ENCODE peak calls at places on chromosomes 6 and 20, in nine cellular contexts. K is tibial artery, U is cardiac muscle cell, M is esophagus squamous epithelium, E is RWPE1, V is neuronal stem cell, L is prostate gland, I is thyroid gland, J is iPS DF 6.9. D is an unnamed sample.

GRCh38 chr6:7720346-7720745 is 5.6 kb upstream of the BMP6 start:
- DNase-seq in K (no peak), U (no peak), M (no peak), E (no peak), V (no peak), L (no peak), I (no peak), J (no peak), D (no peak)

GRCh38 chr6:109236140-109237081 is 141.1 kb downstream of the CEP57L1 start:
- DNase-seq in K (no peak), U (peak), M (no peak), E (no peak), V (peak), L (no peak), I (no peak), J (peak), D (no peak)

GRCh38 chr6:108737594-108738546 is 110.4 kb upstream of the ARMC2 start:
- DNase-seq in K (peak), U (no peak), M (no peak), E (peak), V (no peak), L (no peak), I (no peak), J (no peak), D (no peak)

GRCh38 chr20:58463231-58463630 is 52.0 kb downstream of the APCDD1L start:
- DNase-seq in K (no peak), U (no peak), M (no peak), E (no peak), V (no peak), L (no peak), I (no peak), J (no peak), D (no peak)

GRCh38 chr6:161444464-161444863 is 170.6 kb upstream of the AGPAT4 start:
- DNase-seq in K (no peak), U (no peak), M (no peak), E (no peak), V (no peak), L (no peak), I (peak), J (no peak), D (peak)

GRCh38 chr6:90080876-90081464 is 186.7 kb downstream of the GJA10 start:
- DNase-seq in K (no peak), U (no peak), M (no peak), E (no peak), V (no peak), L (no peak), I (no peak), J (no peak), D (no peak)

GRCh38 chr6:159125977-159126376 is 43.2 kb upstream of the FNDC1 start:
- DNase-seq in K (no peak), U (peak), M (no peak), E (no peak), V (no peak), L (no peak), I (no peak), J (no peak), D (peak)

GRCh38 chr20:50292324-50293243 is 102.0 kb downstream of the CEBPB start:
- DNase-seq in K (peak), U (no peak), M (peak), E (peak), V (no peak), L (peak), I (peak), J (no peak), D (peak)

GRCh38 chr6:5997420-5998093 is 9.2 kb downstream of the NRN1 start:
- DNase-seq in K (no peak), U (no peak), M (no peak), E (no peak), V (no peak), L (no peak), I (no peak), J (no peak), D (no peak)

GRCh38 chr20:38842558-38842981 is 37.1 kb downstream of the PPP1R16B start:
- DNase-seq in K (no peak), U (no peak), M (peak), E (no peak), V (no peak), L (no peak), I (no peak), J (no peak), D (no peak)

GRCh38 chr6:132763269-132763668 is 5.6 kb upstream of the VNN2 start:
- DNase-seq in K (no peak), U (no peak), M (no peak), E (no peak), V (no peak), L (no peak), I (peak), J (no peak), D (no peak)

GRCh38 chr6:150395388-150396009 is 26.7 kb downstream of the IYD start:
- DNase-seq in K (no peak), U (peak), M (no peak), E (peak), V (peak), L (peak), I (peak), J (peak), D (peak)

GRCh38 chr6:157831424-157832249 is 8.6 kb downstream of the SNX9 start:
- DNase-seq in K (no peak), U (no peak), M (no peak), E (no peak), V (no peak), L (no peak), I (no peak), J (peak), D (no peak)

GRCh38 chr20:42134265-42135098 is 516.3 kb upstream of the CHD6 start:
- DNase-seq in K (no peak), U (no peak), M (no peak), E (no peak), V (no peak), L (no peak), I (no peak), J (no peak), D (no peak)

GRCh38 chr20:56202493-56203077 is 45.9 kb upstream of the MC3R start:
- DNase-seq in K (no peak), U (no peak), M (no peak), E (peak), V (no peak), L (no peak), I (no peak), J (no peak), D (no peak)

GRCh38 chr20:57896017-57896416 is 186.2 kb upstream of the PMEPA1 start:
- DNase-seq in K (no peak), U (no peak), M (no peak), E (no peak), V (no peak), L (no peak), I (no peak), J (no peak), D (no peak)

GRCh38 chr20:43938932-43939761 is 24.5 kb downstream of the TOX2 start:
- DNase-seq in K (peak), U (no peak), M (no peak), E (peak), V (no peak), L (peak), I (peak), J (no peak), D (no peak)

GRCh38 chr6:1906625-1907024 is 296.9 kb downstream of the FOXC1 start:
- DNase-seq in K (no peak), U (no peak), M (no peak), E (no peak), V (no peak), L (no peak), I (no peak), J (no peak), D (no peak)

GRCh38 chr20:4453369-4453768 is 268.3 kb upstream of the PRND start:
- DNase-seq in K (no peak), U (no peak), M (no peak), E (no peak), V (no peak), L (no peak), I (no peak), J (no peak), D (no peak)

GRCh38 chr6:11251553-11252358 is 19.3 kb upstream of the NEDD9 start:
- DNase-seq in K (peak), U (no peak), M (no peak), E (peak), V (no peak), L (no peak), I (peak), J (no peak), D (peak)

GRCh38 chr6:38739532-38739931 is 24.4 kb downstream of the DNAH8 start:
- DNase-seq in K (no peak), U (no peak), M (no peak), E (no peak), V (no peak), L (no peak), I (no peak), J (no peak), D (no peak)

GRCh38 chr6:111823831-111824607 is 49.2 kb downstream of the FYN start:
- DNase-seq in K (no peak), U (no peak), M (no peak), E (peak), V (no peak), L (no peak), I (no peak), J (no peak), D (no peak)

GRCh38 chr20:48831702-48832422 is 4.1 kb upstream of the PREX1 start:
- DNase-seq in K (peak), U (no peak), M (no peak), E (peak), V (no peak), L (no peak), I (peak), J (no peak), D (no peak)

GRCh38 chr6:24506814-24507520 is 12.2 kb downstream of the ALDH5A1 start:
- DNase-seq in K (no peak), U (no peak), M (no peak), E (no peak), V (no peak), L (no peak), I (no peak), J (no peak), D (no peak)

GRCh38 chr20:31663838-31664695 is 26.4 kb downstream of the COX4I2 start:
- DNase-seq in K (no peak), U (no peak), M (no peak), E (no peak), V (no peak), L (peak), I (peak), J (no peak), D (no peak)

GRCh38 chr6:36627801-36628246 is 33.7 kb downstream of the SRSF3 start:
- DNase-seq in K (peak), U (no peak), M (no peak), E (no peak), V (no peak), L (peak), I (peak), J (no peak), D (no peak)

GRCh38 chr6:4603856-4604369 is 172.3 kb upstream of the CDYL start:
- DNase-seq in K (no peak), U (no peak), M (no peak), E (no peak), V (no peak), L (no peak), I (no peak), J (no peak), D (no peak)
- H3K27ac ChIP-seq in K (no peak), U (no peak), M (peak), E (peak), V (no peak), L (no peak), I (no peak), J (no peak), D (no peak)

GRCh38 chr20:54212226-54212625 is 4.3 kb downstream of the PFDN4 start:
- DNase-seq in K (no peak), U (no peak), M (no peak), E (no peak), V (no peak), L (no peak), I (no peak), J (no peak), D (no peak)

GRCh38 chr20:54212871-54213270 is 5.0 kb downstream of the PFDN4 start:
- DNase-seq in K (no peak), U (no peak), M (no peak), E (no peak), V (no peak), L (no peak), I (no peak), J (no peak), D (no peak)

GRCh38 chr20:54217762-54218161 is 9.9 kb downstream of the PFDN4 start:
- DNase-seq in K (no peak), U (no peak), M (no peak), E (no peak), V (no peak), L (no peak), I (no peak), J (no peak), D (no peak)

GRCh38 chr20:54215157-54215789 is 7.4 kb downstream of the PFDN4 start:
- DNase-seq in K (no peak), U (no peak), M (no peak), E (no peak), V (no peak), L (no peak), I (no peak), J (no peak), D (no peak)

DNA sequence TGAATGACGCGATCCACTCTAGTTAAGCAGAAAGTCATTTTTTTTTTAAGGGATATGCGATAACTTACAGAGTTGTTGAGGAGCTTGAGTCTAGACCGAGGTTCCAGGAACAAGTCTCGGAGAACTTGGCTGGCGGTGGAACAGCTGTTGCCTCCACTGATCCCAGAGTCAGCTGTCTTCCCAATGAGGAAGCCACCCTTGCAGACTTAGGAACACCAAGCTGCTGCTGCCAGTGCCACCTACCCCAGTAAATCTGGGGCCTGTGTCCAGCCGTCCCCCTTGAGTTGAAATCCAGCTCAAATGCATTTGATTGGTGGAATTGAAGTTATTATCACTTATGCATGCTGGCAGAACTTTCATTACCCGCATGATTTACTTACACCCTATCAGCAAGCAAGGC is 6.7 kb downstream of the PFDN4 start:
- DNase-seq in K (no peak), U (no peak), M (no peak), E (no peak), V (no peak), L (no peak), I (no peak), J (no peak), D (no peak)
- H3K27ac ChIP-seq in K (no peak), U (no peak), M (no peak), E (no peak), V (no peak), L (no peak), I (no peak), J (no peak), D (no peak)

DNA sequence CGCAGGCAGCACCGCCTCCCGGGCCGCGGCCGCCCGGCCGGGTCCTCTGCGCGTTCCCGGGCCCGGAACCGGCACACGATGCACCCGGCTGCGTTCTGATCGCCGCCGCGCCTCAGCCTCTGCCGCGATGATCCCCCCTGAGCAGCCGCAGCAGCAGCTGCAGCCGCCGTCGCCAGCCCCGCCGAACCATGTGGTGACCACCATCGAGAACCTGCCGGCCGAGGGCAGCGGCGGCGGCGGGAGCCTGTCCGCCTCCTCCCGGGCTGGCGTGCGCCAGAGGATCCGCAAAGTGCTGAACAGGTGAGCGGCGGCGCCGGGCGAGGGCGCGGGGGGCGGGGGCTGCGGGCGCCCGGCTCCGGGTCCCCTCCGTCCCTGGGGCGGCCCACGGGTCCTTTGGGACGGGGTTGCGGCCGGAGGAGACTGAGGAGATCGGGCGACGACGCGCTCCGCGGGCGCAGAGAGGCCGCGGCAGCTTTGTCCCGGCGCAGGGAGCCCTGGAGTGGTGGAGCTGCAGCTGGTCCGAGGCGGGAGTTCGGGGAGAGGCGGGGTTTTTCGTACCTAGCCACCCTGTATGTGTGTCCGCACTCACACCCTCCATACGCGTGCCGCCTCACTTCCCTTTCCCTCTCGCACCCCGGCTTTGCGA is 659 bp downstream of the SLC35F1 start:
- DNase-seq in K (no peak), U (peak), M (no peak), E (no peak), V (peak), L (no peak), I (peak), J (no peak), D (no peak)
- H3K27ac ChIP-seq in K (no peak), U (peak), M (no peak), E (no peak), V (peak), L (peak), I (no peak), J (no peak), D (no peak)

DNA sequence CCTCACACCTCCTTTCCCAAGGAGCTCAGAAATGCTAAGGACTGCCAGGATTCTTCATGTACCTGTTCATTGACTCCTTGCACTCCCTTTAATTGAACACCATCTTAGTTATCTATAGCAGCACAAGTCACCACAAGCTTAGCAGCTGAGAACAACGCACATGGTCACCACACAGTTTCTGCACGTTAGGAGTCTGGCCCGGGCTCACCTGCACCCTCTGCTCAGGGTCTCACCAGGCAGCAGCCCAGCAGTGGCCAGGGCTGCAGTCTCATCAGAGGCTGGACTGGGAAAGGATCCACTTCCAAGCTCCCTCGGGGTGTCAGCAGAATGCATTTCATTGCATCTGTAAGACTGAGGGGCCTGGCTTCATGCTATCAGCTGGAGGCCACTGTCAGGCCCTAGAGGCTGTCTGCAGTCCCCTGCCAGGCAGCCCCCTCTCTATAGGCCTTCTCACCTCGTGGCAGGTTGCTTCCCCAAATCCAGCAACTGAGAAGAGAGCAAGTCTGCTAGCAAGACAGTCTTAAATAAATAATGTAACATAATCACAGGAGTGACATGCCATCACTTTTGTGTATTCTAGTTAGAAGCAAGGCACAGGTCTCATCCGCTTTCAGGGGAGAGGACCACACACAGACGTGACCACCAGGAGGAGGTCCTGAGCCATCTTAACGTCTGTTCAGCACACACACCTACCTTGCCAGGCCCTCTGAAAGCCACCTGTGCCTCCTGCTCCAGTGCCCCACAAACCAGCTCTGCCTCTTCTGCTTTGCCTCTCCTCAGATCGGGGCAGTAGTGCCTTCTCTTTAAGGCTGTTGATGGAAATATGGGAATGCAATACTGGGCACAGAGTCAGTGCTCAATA is 165.2 kb upstream of the CST7 start:
- DNase-seq in K (no peak), U (no peak), M (no peak), E (no peak), V (no peak), L (no peak), I (peak), J (peak), D (no peak)
- H3K27ac ChIP-seq in K (no peak), U (no peak), M (no peak), E (no peak), V (no peak), L (no peak), I (peak), J (no peak), D (no peak)

GRCh38 chr6:134680433-134680832 is 269.5 kb downstream of the ALDH8A1 start:
- DNase-seq in K (no peak), U (no peak), M (no peak), E (no peak), V (no peak), L (no peak), I (no peak), J (no peak), D (no peak)
- H3K27ac ChIP-seq in K (no peak), U (no peak), M (no peak), E (no peak), V (no peak), L (no peak), I (no peak), J (no peak), D (no peak)

DNA sequence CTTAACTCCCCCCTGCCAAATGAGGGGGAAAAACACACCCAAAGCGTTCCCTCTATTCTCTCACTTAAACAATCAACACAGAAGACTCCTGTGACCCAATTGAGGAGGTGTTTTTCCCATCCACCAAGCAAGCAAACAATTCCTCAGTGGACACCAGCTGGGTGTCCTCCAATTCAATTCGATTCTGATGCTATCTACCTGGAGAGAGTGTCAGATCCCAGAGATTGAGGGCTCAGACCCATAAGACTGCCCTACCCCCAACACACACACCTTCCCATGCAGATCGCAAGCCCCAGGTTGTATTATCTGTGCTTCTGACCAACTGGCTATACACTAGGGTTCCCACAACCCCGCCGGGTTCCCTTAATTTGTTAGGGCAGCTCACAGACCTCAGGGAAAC is 36.8 kb downstream of the MYLIP start:
- DNase-seq in K (no peak), U (no peak), M (no peak), E (no peak), V (no peak), L (no peak), I (no peak), J (no peak), D (no peak)
- H3K27ac ChIP-seq in K (no peak), U (no peak), M (no peak), E (no peak), V (no peak), L (no peak), I (no peak), J (no peak), D (no peak)

D was measured in caudate nucleus.